ENCODE peak calls at places on chromosome 3, in eight cellular contexts. R is lung, K is upper lobe of right lung, W is tibial nerve, I is cardiac muscle cell, B is A549, N is SK-N-SH, V is neural progenitor cell. D is an unnamed sample.

GRCh38 chr3:102104093-102104492 is 254.8 kb downstream of the NFKBIZ start:
- DNase-seq in R (no peak), K (no peak), W (no peak), I (peak), B (no peak), N (no peak), V (no peak), D (no peak)

GRCh38 chr3:8490079-8490552 is 11.5 kb upstream of the LMCD1 start:
- DNase-seq in R (no peak), K (no peak), W (no peak), I (peak), B (peak), N (no peak), V (no peak), D (no peak)

GRCh38 chr3:58179235-58180098 is 31.3 kb downstream of the DNASE1L3 start:
- DNase-seq in R (no peak), K (no peak), W (no peak), I (no peak), B (no peak), N (no peak), V (no peak), D (no peak)

GRCh38 chr3:40877651-40878463 is 321.4 kb upstream of the CTNNB1 start:
- DNase-seq in R (peak), K (peak), W (peak), I (peak), B (no peak), N (no peak), V (peak), D (no peak)

GRCh38 chr3:174409085-174409743 is 449.9 kb upstream of the NAALADL2 start:
- DNase-seq in R (no peak), K (no peak), W (no peak), I (no peak), B (no peak), N (peak), V (peak), D (no peak)

GRCh38 chr3:66854752-66855151 is 143.4 kb upstream of the KBTBD8 start:
- DNase-seq in R (no peak), K (no peak), W (no peak), I (no peak), B (no peak), N (no peak), V (peak), D (no peak)

GRCh38 chr3:152175576-152175883 is 93.2 kb upstream of the MBNL1 start:
- DNase-seq in R (no peak), K (no peak), W (no peak), I (peak), B (no peak), N (no peak), V (no peak), D (no peak)

GRCh38 chr3:69207036-69207435 is 84.6 kb upstream of the LMOD3 start:
- DNase-seq in R (no peak), K (no peak), W (no peak), I (no peak), B (no peak), N (no peak), V (no peak), D (no peak)

GRCh38 chr3:117261907-117262518 is 552.4 kb downstream of the TUSC7 start:
- DNase-seq in R (no peak), K (no peak), W (no peak), I (no peak), B (no peak), N (no peak), V (no peak), D (no peak)

GRCh38 chr3:72120039-72120438 is 335.1 kb upstream of the PROK2 start:
- DNase-seq in R (no peak), K (no peak), W (no peak), I (no peak), B (no peak), N (no peak), V (no peak), D (no peak)

GRCh38 chr3:16589867-16590624 is 15.2 kb downstream of the DAZL start:
- DNase-seq in R (no peak), K (no peak), W (no peak), I (no peak), B (no peak), N (no peak), V (no peak), D (no peak)

GRCh38 chr3:22700876-22701275 is 502.3 kb upstream of the UBE2E2 start:
- DNase-seq in R (no peak), K (no peak), W (no peak), I (no peak), B (no peak), N (no peak), V (no peak), D (no peak)

GRCh38 chr3:151197981-151198767 is 4.8 kb downstream of the GPR171 start:
- DNase-seq in R (no peak), K (no peak), W (no peak), I (peak), B (no peak), N (no peak), V (no peak), D (no peak)

GRCh38 chr3:138888569-138888968 is 53.8 kb upstream of the PIK3CB start:
- DNase-seq in R (no peak), K (no peak), W (no peak), I (no peak), B (no peak), N (no peak), V (no peak), D (no peak)

GRCh38 chr3:192861972-192862371 is 55.7 kb downstream of the MB21D2 start:
- DNase-seq in R (no peak), K (no peak), W (no peak), I (no peak), B (no peak), N (no peak), V (no peak), D (no peak)

GRCh38 chr3:127628788-127629456 is at the start of gene PODXL2:
- DNase-seq in R (no peak), K (peak), W (no peak), I (peak), B (peak), N (peak), V (peak), D (peak)

GRCh38 chr3:178645503-178645902 is 109.3 kb downstream of the KCNMB2 start:
- DNase-seq in R (no peak), K (no peak), W (no peak), I (no peak), B (no peak), N (peak), V (no peak), D (no peak)

DNA sequence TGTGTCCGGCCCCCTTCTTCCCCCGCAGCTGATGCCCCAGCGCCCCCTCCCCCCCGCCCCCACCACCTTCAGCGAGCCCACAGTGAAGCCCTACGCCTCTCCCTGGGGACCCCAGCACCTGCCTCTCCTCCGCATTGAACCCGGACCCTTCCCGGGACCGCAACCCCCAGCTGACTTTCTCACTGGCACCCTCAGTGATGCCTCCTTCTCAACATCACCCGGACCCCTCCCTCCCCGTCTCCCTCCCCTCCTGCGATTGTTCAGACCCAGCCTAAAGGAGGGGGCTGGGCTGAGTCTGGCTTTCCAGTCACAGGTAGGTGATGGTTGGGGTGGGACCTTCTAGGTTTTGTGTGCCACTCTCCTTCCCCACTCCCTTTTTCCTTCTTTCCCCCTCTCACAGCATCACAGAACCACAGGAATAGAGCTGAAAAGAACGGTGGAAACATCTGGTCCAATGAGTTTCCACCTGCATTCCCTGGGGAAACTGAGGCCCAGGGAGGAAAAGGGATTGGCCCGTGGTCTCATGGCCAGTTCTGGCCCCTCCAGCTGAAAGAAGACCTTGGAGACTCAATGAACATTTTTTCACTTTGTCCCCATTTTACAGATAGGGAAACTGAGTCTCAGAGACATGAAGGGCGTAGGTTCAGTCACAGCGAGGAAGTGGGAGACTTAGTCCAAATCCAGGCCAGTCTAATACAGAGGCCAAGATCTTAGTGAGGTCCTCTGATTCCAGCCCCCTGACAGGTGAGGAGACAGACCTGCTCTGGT is 828 bp downstream of the CAND2 start:
- DNase-seq in R (no peak), K (no peak), W (no peak), I (no peak), B (no peak), N (no peak), V (no peak), D (no peak)
- H3K4me3 ChIP-seq in R (no peak), K (peak), W (peak), I (peak), B (no peak), N (peak), V (peak), D (peak)

GRCh38 chr3:10744098-10744465 is 71.9 kb upstream of the SLC6A11 start:
- DNase-seq in R (no peak), K (no peak), W (no peak), I (no peak), B (no peak), N (peak), V (peak), D (peak)
- TF ChIP-seq CTCF in R (no peak), K (no peak), W (no peak), I (no peak), B (peak), N (no peak), V (peak), D (peak)

GRCh38 chr3:194683431-194683830 is 2.3 kb upstream of the FAM43A start:
- DNase-seq in R (no peak), K (no peak), W (no peak), I (no peak), B (no peak), N (no peak), V (no peak), D (no peak)
- H3K4me3 ChIP-seq in R (no peak), K (no peak), W (no peak), I (no peak), B (no peak), N (no peak), V (no peak), D (no peak)

GRCh38 chr3:113214227-113214626 is 2.9 kb downstream of the BOC start:
- DNase-seq in R (no peak), K (no peak), W (no peak), I (no peak), B (no peak), N (no peak), V (peak), D (no peak)
- TF ChIP-seq CTCF in R (no peak), K (no peak), W (no peak), I (no peak), B (no peak), N (no peak), V (peak), D (no peak)

GRCh38 chr3:108833616-108834015 is 11.0 kb downstream of the TRAT1 start:
- DNase-seq in R (no peak), K (no peak), W (no peak), I (no peak), B (no peak), N (no peak), V (no peak), D (no peak)

GRCh38 chr3:108835101-108835500 is 12.5 kb downstream of the TRAT1 start:
- DNase-seq in R (no peak), K (no peak), W (no peak), I (no peak), B (no peak), N (no peak), V (no peak), D (no peak)

GRCh38 chr3:108830991-108831390 is 8.4 kb downstream of the TRAT1 start:
- DNase-seq in R (no peak), K (no peak), W (no peak), I (no peak), B (no peak), N (no peak), V (peak), D (no peak)

GRCh38 chr3:108838411-108838810 is 15.8 kb downstream of the TRAT1 start:
- DNase-seq in R (no peak), K (no peak), W (no peak), I (no peak), B (no peak), N (no peak), V (no peak), D (no peak)

GRCh38 chr3:108834551-108834950 is 12.0 kb downstream of the TRAT1 start:
- DNase-seq in R (no peak), K (no peak), W (no peak), I (no peak), B (no peak), N (no peak), V (no peak), D (no peak)
- H3K4me3 ChIP-seq in R (no peak), K (no peak), W (no peak), I (no peak), B (no peak), N (no peak), V (no peak), D (no peak)

GRCh38 chr3:24601500-24601899 is 106.8 kb upstream of the THRB start:
- DNase-seq in R (no peak), K (no peak), W (no peak), I (no peak), B (no peak), N (no peak), V (no peak), D (no peak)

GRCh38 chr3:24608701-24609387 is 114.2 kb upstream of the THRB start:
- DNase-seq in R (no peak), K (no peak), W (no peak), I (no peak), B (no peak), N (no peak), V (no peak), D (no peak)

GRCh38 chr3:24605511-24605910 is 110.9 kb upstream of the THRB start:
- DNase-seq in R (no peak), K (no peak), W (no peak), I (no peak), B (no peak), N (no peak), V (no peak), D (no peak)

GRCh38 chr3:24607281-24607680 is 112.6 kb upstream of the THRB start:
- DNase-seq in R (no peak), K (no peak), W (no peak), I (no peak), B (no peak), N (no peak), V (no peak), D (no peak)

DNA sequence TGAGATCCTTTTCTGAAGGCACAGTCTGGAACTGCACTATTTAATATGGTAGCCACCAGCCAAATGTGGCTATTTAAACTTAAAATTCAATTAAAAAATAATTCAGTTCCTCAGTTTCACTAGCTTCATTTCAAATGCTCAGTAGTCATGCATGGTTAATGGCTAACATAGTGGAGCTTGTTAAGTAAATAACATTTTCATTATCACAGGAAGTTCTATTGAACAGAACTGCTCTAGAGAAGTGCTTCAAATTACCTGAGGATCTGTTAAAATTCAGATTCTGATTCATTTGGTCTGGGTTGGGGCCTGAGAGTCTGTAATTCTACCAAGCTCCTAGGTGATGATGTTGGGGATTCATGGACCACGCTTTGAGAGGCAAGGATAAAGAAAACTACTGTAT is 109.6 kb upstream of the THRB start:
- DNase-seq in R (no peak), K (no peak), W (no peak), I (no peak), B (no peak), N (no peak), V (no peak), D (no peak)
- TF ChIP-seq CTCF in R (no peak), K (no peak), W (no peak), I (no peak), B (no peak), N (no peak), V (no peak), D (no peak)

GRCh38 chr3:196966526-196967401 is 1.9 kb downstream of the PIGZ start:
- DNase-seq in R (no peak), K (no peak), W (no peak), I (peak), B (no peak), N (no peak), V (peak), D (no peak)
- H3K4me3 ChIP-seq in R (no peak), K (no peak), W (no peak), I (no peak), B (no peak), N (no peak), V (peak), D (no peak)

GRCh38 chr3:63364909-63365308 is 86.8 kb downstream of the SYNPR start:
- DNase-seq in R (no peak), K (no peak), W (no peak), I (peak), B (no peak), N (peak), V (peak), D (peak)
- TF ChIP-seq CTCF in R (no peak), K (no peak), W (no peak), I (peak), B (no peak), N (peak), V (peak), D (peak)

DNA sequence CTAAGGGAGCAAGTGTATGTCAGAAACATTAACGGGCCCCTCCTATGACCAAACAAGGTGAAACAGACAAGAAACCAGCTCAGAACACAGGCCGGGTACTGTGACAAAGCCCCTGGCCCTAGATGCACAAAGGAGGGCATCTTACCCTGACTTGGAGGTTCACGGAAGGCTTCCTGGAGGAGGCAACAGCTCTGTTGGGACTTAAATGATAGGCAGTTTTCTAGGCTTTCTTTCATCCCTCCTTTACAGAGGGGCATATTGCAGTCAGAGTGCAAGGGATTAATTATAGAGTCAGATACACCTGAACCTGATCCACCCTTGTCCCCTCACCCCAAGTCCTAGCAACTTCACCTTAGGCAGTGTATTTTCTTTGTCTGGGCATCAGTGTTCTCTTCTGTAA is 8.4 kb downstream of the EPHB3 start:
- DNase-seq in R (no peak), K (no peak), W (no peak), I (no peak), B (no peak), N (no peak), V (no peak), D (no peak)
- H3K4me3 ChIP-seq in R (no peak), K (no peak), W (no peak), I (peak), B (no peak), N (no peak), V (peak), D (no peak)